ENCODE peak calls at places on chromosomes 11 and 22, in five cellular contexts. H is left ventricle myocardium inferior, Z is psoas muscle, R is neural progenitor cell, U is tibial artery. N is an unnamed sample. For H3K36me3, the result is how much of the 10 kb centered on the place peaks cover.

GRCh38 chr11:59173080-59173963 is 1.4 kb downstream of the DTX4 start:
- DNase-seq in R (peak), Z (peak), U (no peak), H (no peak), N (no peak)

GRCh38 chr11:112615238-112615637 is 346.0 kb upstream of the NCAM1 start:
- DNase-seq in H (no peak), Z (no peak), R (no peak), U (no peak), N (no peak)

GRCh38 chr11:9293646-9294045 is 20.7 kb downstream of the TMEM41B start:
- DNase-seq in R (no peak), Z (no peak), H (no peak), U (no peak), N (no peak)

GRCh38 chr22:19554834-19555404 is 30.7 kb upstream of the CLDN5 start:
- DNase-seq in R (peak), H (no peak), U (no peak), Z (no peak), N (no peak)

GRCh38 chr11:128057786-128058395 is 529.5 kb downstream of the ETS1 start:
- DNase-seq in H (no peak), Z (no peak), U (no peak), R (no peak), N (no peak)

GRCh38 chr11:69718147-69718546 is 14.3 kb upstream of the FGF19 start:
- DNase-seq in Z (no peak), R (peak), H (peak), U (no peak), N (no peak)

GRCh38 chr11:66966351-66966750 is 8.2 kb upstream of the PC start:
- DNase-seq in H (no peak), U (no peak), Z (no peak), R (no peak), N (no peak)

GRCh38 chr11:112073941-112074811 is at the start of the genes NKAPD1 and PIH1D2:
- DNase-seq in R (peak), H (peak), Z (peak), U (peak), N (peak)

GRCh38 chr11:72238040-72238450 is 5.9 kb downstream of the PHOX2A start:
- DNase-seq in H (no peak), Z (peak), U (no peak), R (peak), N (peak)

DNA sequence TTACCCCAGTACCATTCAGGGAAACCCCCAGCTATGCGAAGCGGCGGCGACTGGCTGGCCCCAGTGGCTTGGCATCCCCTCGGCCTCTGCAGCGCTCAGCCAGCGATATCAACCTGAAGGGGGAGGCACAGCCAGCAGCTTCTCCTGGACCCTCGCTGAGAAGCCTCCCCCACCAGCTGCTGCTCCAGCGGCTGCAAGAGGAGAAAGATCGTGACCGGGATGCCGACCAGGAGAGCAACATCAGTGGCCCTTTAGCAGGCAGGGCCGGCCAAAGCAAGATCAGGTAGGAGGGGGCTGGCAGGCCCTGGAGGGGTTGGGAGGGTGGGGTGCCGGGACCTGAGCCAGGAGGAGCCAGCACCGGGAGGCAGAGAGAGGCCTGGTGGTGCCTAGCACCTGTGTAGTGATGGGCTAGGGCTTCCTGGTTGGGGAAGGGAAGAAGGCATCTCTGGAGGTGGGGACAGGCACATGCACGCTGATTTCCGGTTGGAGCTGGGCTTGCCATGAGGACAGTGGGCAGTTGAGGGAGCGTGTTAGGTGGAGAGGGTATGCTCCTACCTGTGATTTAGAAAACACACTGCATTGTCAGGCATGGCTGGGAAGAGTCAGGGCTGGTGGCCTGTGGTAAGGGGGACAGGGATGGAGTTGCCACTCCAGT is 22.3 kb downstream of the SHANK3 start:
- DNase-seq in U (peak), Z (peak), H (peak), R (no peak), N (no peak)
- H3K27ac ChIP-seq in U (no peak), Z (no peak), H (peak), R (no peak), N (no peak)

GRCh38 chr11:122721964-122722266 is 66.4 kb downstream of the UBASH3B start:
- DNase-seq in U (no peak), H (no peak), R (no peak), Z (no peak), N (no peak)

GRCh38 chr11:122721201-122721963 is 65.9 kb downstream of the UBASH3B start:
- DNase-seq in Z (no peak), U (no peak), R (no peak), H (no peak), N (no peak)

GRCh38 chr11:122724520-122724919 is 69.0 kb downstream of the UBASH3B start:
- DNase-seq in Z (no peak), H (no peak), R (no peak), U (no peak), N (no peak)

GRCh38 chr11:122723106-122723505 is 67.6 kb downstream of the UBASH3B start:
- DNase-seq in U (no peak), Z (no peak), H (no peak), R (no peak), N (no peak)

GRCh38 chr11:122723576-122723975 is 68.1 kb downstream of the UBASH3B start:
- DNase-seq in U (no peak), H (no peak), R (no peak), Z (no peak), N (no peak)
- H3K36me3 ChIP-seq in U (under half), H (under half), R (under half), Z (under half), N (under half)

GRCh38 chr22:45508814-45509213 is 6.1 kb downstream of the FBLN1 start:
- DNase-seq in R (no peak), H (no peak), U (no peak), Z (no peak), N (no peak)

GRCh38 chr22:45507798-45508197 is 5.1 kb downstream of the FBLN1 start:
- DNase-seq in Z (no peak), H (no peak), U (no peak), R (no peak), N (no peak)

GRCh38 chr22:45511847-45512261 is 9.2 kb downstream of the FBLN1 start:
- DNase-seq in R (no peak), H (peak), Z (peak), U (peak), N (peak)

GRCh38 chr22:45512363-45512762 is 9.7 kb downstream of the FBLN1 start:
- DNase-seq in H (no peak), R (no peak), Z (no peak), U (no peak), N (no peak)

GRCh38 chr22:45510376-45511232 is 7.9 kb downstream of the FBLN1 start:
- DNase-seq in R (no peak), Z (peak), H (no peak), U (no peak), N (no peak)
- H3K27ac ChIP-seq in R (peak), Z (no peak), H (peak), U (peak), N (peak)

GRCh38 chr11:108286369-108286768 is 63.5 kb downstream of the ATM start:
- DNase-seq in H (no peak), U (no peak), Z (no peak), R (no peak), N (no peak)
- H3K36me3 ChIP-seq in H (half or more), U (half or more), Z (half or more), R (under half), N (under half)

GRCh38 chr22:27873476-27873875 is 45.6 kb downstream of the PITPNB start:
- DNase-seq in U (peak), R (no peak), H (peak), Z (no peak), N (no peak)
- H3K27ac ChIP-seq in U (peak), R (no peak), H (peak), Z (no peak), N (peak)

GRCh38 chr22:31436132-31436531 is 36.7 kb downstream of the DRG1 start:
- DNase-seq in H (no peak), U (no peak), R (no peak), Z (no peak), N (peak)

GRCh38 chr22:31431950-31432349 is 32.5 kb downstream of the DRG1 start:
- DNase-seq in R (no peak), Z (no peak), U (no peak), H (no peak), N (no peak)
- H3K36me3 ChIP-seq in R (under half), Z (half or more), U (half or more), H (half or more), N (half or more)

GRCh38 chr11:129308241-129308865 is 67.3 kb upstream of the BARX2 start:
- DNase-seq in Z (no peak), U (no peak), H (no peak), R (no peak), N (no peak)
- H3K27ac ChIP-seq in Z (no peak), U (no peak), H (no peak), R (no peak), N (no peak)

GRCh38 chr22:46076651-46077339 is 73.5 kb upstream of the PPARA start:
- DNase-seq in R (no peak), H (peak), U (peak), Z (peak), N (no peak)
- H3K36me3 ChIP-seq in R (under half), H (under half), U (under half), Z (under half), N (under half)

DNA sequence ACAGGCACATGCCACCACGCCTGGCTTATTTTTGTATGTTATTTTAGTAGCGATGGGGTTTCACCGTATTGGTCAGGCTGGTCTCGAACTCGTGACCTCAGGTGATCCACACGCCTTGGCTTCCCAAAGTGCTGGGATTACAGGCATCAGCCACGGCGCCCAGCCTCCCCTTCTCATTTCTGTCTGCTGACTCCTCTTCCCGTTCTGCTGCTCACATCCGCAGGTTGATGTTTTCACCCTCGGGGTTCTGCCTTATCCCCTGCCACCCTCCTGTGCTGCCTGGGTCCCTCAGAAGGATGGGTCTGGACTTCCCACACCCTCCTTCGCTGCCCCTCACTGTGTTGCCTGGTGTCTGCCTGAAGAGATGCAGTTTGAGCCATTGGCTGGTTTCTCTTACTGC is 19.2 kb upstream of the VSIG10L2 start:
- DNase-seq in Z (no peak), R (no peak), U (no peak), H (no peak), N (no peak)
- H3K27ac ChIP-seq in Z (no peak), R (no peak), U (no peak), H (no peak), N (no peak)

N was measured in gastrocnemius medialis.